ENCODE peak calls at places on chromosomes 6 and 20, in four cellular contexts. M is neural crest cell, K is head of caudate nucleus, Z is HuH-7. A is an unnamed sample.

GRCh38 chr6:37381579-37381978 is 27.8 kb downstream of the RNF8 start:
- DNase-seq in M (no peak), K (no peak), Z (peak; percentile 36), A (peak; percentile 28)

GRCh38 chr6:21003780-21004541 is 469.7 kb downstream of the CDKAL1 start:
- DNase-seq in M (no peak), K (no peak), Z (no peak), A (peak; percentile 21)

GRCh38 chr20:36777152-36777551 is 3.6 kb upstream of the DSN1 start:
- DNase-seq in M (no peak), K (no peak), Z (no peak), A (no peak)

GRCh38 chr6:35911871-35912653 is 8.8 kb downstream of the SRPK1 start:
- DNase-seq in M (no peak), K (no peak), Z (no peak), A (no peak)

GRCh38 chr6:145017516-145017915 is 717.8 kb downstream of the EPM2A start:
- DNase-seq in M (no peak), K (no peak), Z (no peak), A (no peak)

GRCh38 chr6:98831057-98832031 is 3.0 kb upstream of the POU3F2 start:
- DNase-seq in M (no peak), K (peak; percentile 61), Z (no peak), A (no peak)

GRCh38 chr6:20606831-20607230 is 72.6 kb downstream of the CDKAL1 start:
- DNase-seq in M (no peak), K (no peak), Z (no peak), A (no peak)

GRCh38 chr20:57103146-57103800 is 163.2 kb downstream of the BMP7 start:
- DNase-seq in M (no peak), K (peak; percentile 63), Z (no peak), A (no peak)

GRCh38 chr6:81772741-81773140 is 20.3 kb upstream of the TENT5A start:
- DNase-seq in M (no peak), K (no peak), Z (no peak), A (peak; percentile 11)

GRCh38 chr6:158000530-158001307 is 19.1 kb downstream of the SYNJ2 start:
- DNase-seq in M (no peak), K (no peak), Z (no peak), A (no peak)

GRCh38 chr6:36387440-36388303 is at the start of gene ETV7:
- DNase-seq in M (no peak), K (peak; percentile 33), Z (no peak), A (peak; percentile 57)

GRCh38 chr6:10403385-10404106 is 11.3 kb downstream of the TFAP2A start:
- DNase-seq in M (no peak), K (no peak), Z (peak; percentile 49), A (peak; percentile 55)

GRCh38 chr6:12522347-12522746 is 194.2 kb upstream of the PHACTR1 start:
- DNase-seq in M (no peak), K (no peak), Z (no peak), A (no peak)

GRCh38 chr6:73394577-73395354 is at the start of gene DDX43:
- DNase-seq in M (no peak), K (peak; percentile 39), Z (peak; percentile 84), A (peak; percentile 39)

GRCh38 chr20:10622657-10623418 is 51.0 kb downstream of the JAG1 start:
- DNase-seq in M (no peak), K (no peak), Z (no peak), A (peak; percentile 64)

GRCh38 chr6:17962436-17963031 is 24.9 kb downstream of the KIF13A start:
- DNase-seq in M (no peak), K (no peak), Z (no peak), A (peak; percentile 92)

GRCh38 chr6:71077655-71078054 is 120.8 kb upstream of the B3GAT2 start:
- DNase-seq in M (no peak), K (no peak), Z (no peak), A (no peak)

GRCh38 chr6:158522616-158523015 is 37.3 kb upstream of the TMEM181 start:
- DNase-seq in M (no peak), K (no peak), Z (no peak), A (no peak)

GRCh38 chr20:56487216-56487615 is 18.8 kb downstream of the RTF2 start:
- DNase-seq in M (no peak), K (no peak), Z (no peak), A (no peak)

GRCh38 chr6:71194730-71195129 is 93.9 kb upstream of the OGFRL1 start:
- DNase-seq in M (no peak), K (no peak), Z (no peak), A (peak; percentile 58)

GRCh38 chr6:170063851-170064617 is 226.8 kb downstream of the DLL1 start:
- DNase-seq in M (no peak), K (peak; percentile 27), Z (no peak), A (no peak)

GRCh38 chr6:92376711-92377110 is 1042.6 kb downstream of the EPHA7 start:
- DNase-seq in M (no peak), K (no peak), Z (no peak), A (no peak)

GRCh38 chr6:137913996-137914529 is 47.0 kb downstream of the TNFAIP3 start:
- DNase-seq in M (no peak), K (no peak), Z (no peak), A (no peak)

GRCh38 chr6:143038845-143039244 is 21.8 kb upstream of the AIG1 start:
- DNase-seq in M (no peak), K (no peak), Z (no peak), A (no peak)

GRCh38 chr6:121651420-121651819 is 216.0 kb downstream of the GJA1 start:
- DNase-seq in M (no peak), K (no peak), Z (no peak), A (no peak)

GRCh38 chr6:158879180-158879579 is 60.0 kb upstream of the EZR start:
- DNase-seq in M (no peak), K (no peak), Z (no peak), A (no peak)

GRCh38 chr6:30861257-30862048 is 22.9 kb upstream of the DDR1 start:
- DNase-seq in M (no peak), K (no peak), Z (no peak), A (no peak)

GRCh38 chr6:30411515-30412207 is 66.7 kb downstream of the RPP21 start:
- DNase-seq in M (peak; percentile 55), K (peak; percentile 52), Z (no peak), A (no peak)

GRCh38 chr6:11043552-11043960 is 549 bp downstream of the ELOVL2 start:
- DNase-seq in M (peak; percentile 36), K (peak; percentile 33), Z (no peak), A (peak; percentile 11)

GRCh38 chr6:170140129-170140528 is 150.7 kb downstream of the DLL1 start:
- DNase-seq in M (no peak), K (peak; percentile 7), Z (no peak), A (no peak)

GRCh38 chr6:156778615-156779205 is 1.5 kb downstream of the ARID1B start:
- DNase-seq in M (peak; percentile 41), K (peak; percentile 59), Z (peak; percentile 62), A (peak; percentile 43)

GRCh38 chr20:25514747-25515340 is 70.5 kb downstream of the NINL start:
- DNase-seq in M (no peak), K (no peak), Z (no peak), A (no peak)

GRCh38 chr6:129215916-129216525 is 333.1 kb downstream of the LAMA2 start:
- DNase-seq in M (no peak), K (no peak), Z (no peak), A (no peak)

GRCh38 chr6:18179770-18180393 is 24.7 kb downstream of the KDM1B start:
- DNase-seq in M (no peak), K (no peak), Z (no peak), A (no peak)

GRCh38 chr6:144248470-144249301 is 36.4 kb upstream of the UTRN start:
- DNase-seq in M (no peak), K (no peak), Z (no peak), A (peak; percentile 15)

GRCh38 chr20:1509237-1509636 is 18.0 kb upstream of the SIRPB2 start:
- DNase-seq in M (no peak), K (no peak), Z (peak; percentile 21), A (peak; percentile 27)

GRCh38 chr6:155327326-155328073 is 13.2 kb upstream of the TFB1M start:
- DNase-seq in M (peak; percentile 79), K (peak; percentile 58), Z (no peak), A (no peak)

GRCh38 chr6:30200551-30201281 is 12.5 kb downstream of the TRIM26 start:
- DNase-seq in M (no peak), K (no peak), Z (peak; percentile 31), A (no peak)

GRCh38 chr6:150270330-150271052 is 98.3 kb upstream of the IYD start:
- DNase-seq in M (no peak), K (no peak), Z (no peak), A (no peak)